ENCODE peak calls at places on chromosome 18, in five cellular contexts. B is effector memory CD4-positive, alpha-beta T cell; L is thyroid gland; J is tibial artery; E is PC-3. A is an unnamed sample.
A peak's percentile ranks its signal among the peaks of the same experiment; 100 is the strongest.

GRCh38 chr18:7840445-7840844 is 273.3 kb downstream of the PTPRM start:
- DNase-seq in B (no peak), L (no peak), J (no peak), E (no peak), A (no peak)

GRCh38 chr18:23183356-23184150 is 48.3 kb downstream of the CABLES1 start:
- DNase-seq in B (no peak), L (no peak), J (no peak), E (no peak), A (no peak)

GRCh38 chr18:47745227-47745626 is 185.2 kb downstream of the SMAD2 start:
- DNase-seq in B (no peak), L (no peak), J (no peak), E (no peak), A (no peak)

GRCh38 chr18:3653263-3653858 is 203.4 kb downstream of the TGIF1 start:
- DNase-seq in B (no peak), L (no peak), J (no peak), E (no peak), A (no peak)

GRCh38 chr18:22465859-22466602 is 48.3 kb upstream of the CTAGE1 start:
- DNase-seq in B (no peak), L (peak; percentile 80), J (peak; percentile 75), E (peak; percentile 94), A (no peak)

GRCh38 chr18:47526147-47526546 is 274.7 kb upstream of the SKOR2 start:
- DNase-seq in B (no peak), L (no peak), J (no peak), E (no peak), A (no peak)

GRCh38 chr18:43279015-43279758 is 1.9 kb upstream of the SYT4 start:
- DNase-seq in B (no peak), L (no peak), J (no peak), E (no peak), A (no peak)

GRCh38 chr18:77015176-77015575 is 117.4 kb downstream of the MBP start:
- DNase-seq in B (no peak), L (no peak), J (no peak), E (no peak), A (no peak)

GRCh38 chr18:9017170-9017899 is 85.2 kb upstream of the NDUFV2 start:
- DNase-seq in B (no peak), L (peak; percentile 46), J (peak; percentile 71), E (peak; percentile 97), A (peak; percentile 72)

GRCh38 chr18:24397131-24397693 is 412 bp downstream of the OSBPL1A start:
- DNase-seq in B (no peak), L (peak; percentile 74), J (peak; percentile 91), E (peak; percentile 55), A (peak; percentile 17)

GRCh38 chr18:21074336-21075323 is 37.0 kb downstream of the ROCK1 start:
- DNase-seq in B (no peak), L (no peak), J (no peak), E (peak; percentile 88), A (peak; percentile 4)

GRCh38 chr18:76959605-76960004 is 137.2 kb downstream of the ZNF236 start:
- DNase-seq in B (no peak), L (no peak), J (no peak), E (no peak), A (no peak)

GRCh38 chr18:7467708-7468466 is 99.2 kb upstream of the PTPRM start:
- DNase-seq in B (no peak), L (no peak), J (no peak), E (peak; percentile 61), A (no peak)

GRCh38 chr18:45671366-45671765 is 52.6 kb upstream of the SLC14A1 start:
- DNase-seq in B (no peak), L (no peak), J (no peak), E (no peak), A (no peak)

GRCh38 chr18:32735781-32736180 is 37.0 kb downstream of the KLHL14 start:
- DNase-seq in B (no peak), L (no peak), J (no peak), E (peak; percentile 56), A (no peak)

GRCh38 chr18:56647071-56647470 is 4.1 kb upstream of the WDR7 start:
- DNase-seq in B (peak; percentile 23), L (no peak), J (no peak), E (no peak), A (no peak)

GRCh38 chr18:61852496-61852895 is 40.3 kb downstream of the RNF152 start:
- DNase-seq in B (no peak), L (no peak), J (no peak), E (peak; percentile 38), A (no peak)

GRCh38 chr18:22684268-22684667 is 248.9 kb upstream of the RBBP8 start:
- DNase-seq in B (no peak), L (no peak), J (no peak), E (no peak), A (no peak)

GRCh38 chr18:31469629-31470028 is 22.1 kb downstream of the DSG3 start:
- DNase-seq in B (no peak), L (no peak), J (no peak), E (no peak), A (no peak)

GRCh38 chr18:31778391-31778950 is 17.8 kb upstream of the SLC25A52 start:
- DNase-seq in B (no peak), L (no peak), J (no peak), E (no peak), A (no peak)

GRCh38 chr18:51134721-51135120 is 62.8 kb downstream of the MEX3C start:
- DNase-seq in B (no peak), L (no peak), J (no peak), E (no peak), A (no peak)

GRCh38 chr18:24078391-24078790 is 60.5 kb upstream of the CABYR start:
- DNase-seq in B (no peak), L (no peak), J (no peak), E (no peak), A (no peak)

GRCh38 chr18:47846431-47846830 is 84.0 kb downstream of the SMAD2 start:
- DNase-seq in B (no peak), L (no peak), J (no peak), E (no peak), A (no peak)

GRCh38 chr18:33440011-33440383 is 524 bp downstream of the CCDC178 start:
- DNase-seq in B (no peak), L (peak; percentile 73), J (peak; percentile 22), E (peak; percentile 1), A (no peak)

GRCh38 chr18:67282796-67283195 is 233.7 kb downstream of the DSEL start:
- DNase-seq in B (no peak), L (no peak), J (no peak), E (no peak), A (no peak)

GRCh38 chr18:2897015-2897414 is 50.2 kb downstream of the EMILIN2 start:
- DNase-seq in B (no peak), L (no peak), J (no peak), E (no peak), A (no peak)

GRCh38 chr18:57833441-57834101 is 30.5 kb upstream of the ATP8B1 start:
- DNase-seq in B (no peak), L (no peak), J (no peak), E (peak; percentile 23), A (peak; percentile 2)

GRCh38 chr18:48545690-48546365 is 7.0 kb downstream of the CTIF start:
- DNase-seq in B (no peak), L (no peak), J (peak; percentile 49), E (no peak), A (no peak)

GRCh38 chr18:49697757-49698595 is 115.4 kb downstream of the ACAA2 start:
- DNase-seq in B (no peak), L (peak; percentile 77), J (no peak), E (peak; percentile 51), A (no peak)

GRCh38 chr18:57423821-57424220 is 11.4 kb upstream of the ONECUT2 start:
- DNase-seq in B (no peak), L (no peak), J (no peak), E (no peak), A (no peak)

GRCh38 chr18:32553174-32553573 is 82.5 kb upstream of the GAREM1 start:
- DNase-seq in B (no peak), L (no peak), J (no peak), E (no peak), A (no peak)

DNA sequence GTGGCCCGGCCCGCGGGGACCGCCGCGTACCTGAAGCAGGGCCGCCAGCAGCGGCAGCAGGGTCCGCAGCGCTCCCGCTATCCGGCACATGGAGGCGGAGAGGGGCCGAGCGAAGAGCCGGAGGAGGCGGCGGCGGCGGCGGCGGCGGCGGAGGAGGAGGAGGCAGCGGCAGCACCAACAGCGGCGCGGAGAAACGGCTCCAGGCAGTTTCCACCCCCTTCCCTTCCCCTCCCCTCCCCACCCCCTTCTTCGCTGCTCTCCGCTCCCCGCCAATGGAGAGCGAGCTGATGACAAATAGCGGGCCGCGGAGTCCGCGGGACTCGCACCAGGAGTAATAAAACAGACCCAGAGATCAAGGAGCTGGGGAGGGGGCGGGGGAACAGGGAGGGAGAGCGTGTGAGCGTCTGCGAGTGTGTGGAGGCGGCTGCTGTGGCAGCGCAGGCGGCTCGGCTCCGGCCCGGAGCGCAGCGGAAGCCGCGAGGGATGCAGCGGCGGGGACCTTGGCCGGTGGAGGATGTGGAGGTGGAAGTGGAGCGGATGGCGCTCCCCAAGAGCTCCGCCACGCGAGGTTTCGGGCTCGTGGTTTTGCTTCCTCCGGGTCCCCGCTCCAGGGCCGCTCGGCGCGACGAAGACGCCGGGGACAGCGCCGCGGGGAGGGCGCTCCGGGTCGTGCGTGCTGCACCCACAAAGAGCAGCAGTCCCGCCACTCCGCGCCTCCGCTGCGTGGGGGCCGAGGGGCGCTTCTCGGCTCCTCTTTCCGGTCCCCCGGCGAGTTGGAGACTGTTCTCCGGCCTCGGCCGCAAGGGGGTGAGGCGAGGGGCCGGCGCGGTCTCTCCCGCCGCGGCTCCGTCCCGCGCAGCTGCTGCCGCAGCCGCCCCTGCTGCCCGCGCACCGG is at the start of gene CDH2:
- DNase-seq in B (no peak), L (peak; percentile 34), J (no peak), E (peak; percentile 82), A (no peak)
- H3K27me3 ChIP-seq in B (no peaks in the 10 kb centered on the region), L (no peaks in the 10 kb centered on the region), J (no peaks in the 10 kb centered on the region), E (no peaks in the 10 kb centered on the region), A (peaks cover 4% of the 10 kb centered on the region)

DNA sequence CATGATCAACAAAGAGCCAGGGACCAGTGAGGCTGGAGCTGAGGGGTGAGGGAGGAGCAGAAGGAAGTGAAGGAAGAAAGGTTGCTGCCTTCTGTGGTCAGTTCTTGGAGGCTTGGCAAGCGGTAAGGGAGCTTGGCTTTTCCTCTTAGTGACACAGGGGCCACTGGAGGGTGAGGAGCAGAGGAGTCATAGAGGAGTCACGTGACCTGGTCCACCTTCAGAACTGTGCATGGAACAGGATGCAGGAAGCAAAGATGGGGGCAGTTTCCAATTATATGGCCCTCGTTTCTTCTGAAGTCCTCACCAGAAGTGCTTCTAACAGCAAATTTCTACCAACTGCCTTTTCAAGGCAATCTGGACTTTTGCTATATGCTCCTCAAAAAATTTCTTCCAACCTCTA is 326.9 kb upstream of the SMIM21 start:
- DNase-seq in B (no peak), L (no peak), J (no peak), E (no peak), A (no peak)
- H3K27me3 ChIP-seq in B (no peaks in the 10 kb centered on the region), L (no peaks in the 10 kb centered on the region), J (no peaks in the 10 kb centered on the region), E (peaks cover 37% of the 10 kb centered on the region), A (no peaks in the 10 kb centered on the region)

DNA sequence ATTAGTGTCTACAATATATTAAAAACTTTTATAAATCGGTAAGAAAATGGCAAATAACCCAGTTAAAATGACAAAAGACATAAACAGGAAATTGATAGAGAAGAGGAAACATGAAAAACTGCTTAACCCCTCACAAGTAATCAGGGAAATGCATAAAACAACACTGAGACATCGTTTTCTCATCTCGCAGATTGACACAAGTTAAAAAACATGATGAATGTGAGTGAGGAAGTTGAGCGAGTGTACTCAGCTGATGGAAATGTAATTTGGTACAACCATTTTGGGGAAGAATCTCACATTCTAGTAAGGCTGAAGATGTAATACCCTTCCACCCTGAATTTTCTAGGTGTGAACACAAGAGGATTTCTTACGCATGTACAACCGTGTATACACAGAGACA is 18.0 kb upstream of the THOC1 start:
- DNase-seq in B (no peak), L (no peak), J (no peak), E (no peak), A (no peak)
- H3K27me3 ChIP-seq in B (peaks cover 3% of the 10 kb centered on the region), L (no peaks in the 10 kb centered on the region), J (no peaks in the 10 kb centered on the region), E (peaks cover 13% of the 10 kb centered on the region), A (no peaks in the 10 kb centered on the region)

GRCh38 chr18:80202264-80202998 is 44.9 kb downstream of the PARD6G start:
- DNase-seq in B (no peak), L (no peak), J (no peak), E (no peak), A (no peak)
- H3K27me3 ChIP-seq in B (no peaks in the 10 kb centered on the region), L (no peaks in the 10 kb centered on the region), J (no peaks in the 10 kb centered on the region), E (no peaks in the 10 kb centered on the region), A (peaks cover 2% of the 10 kb centered on the region)